ENCODE peak calls at places on chromosomes 6 and 20, in eight cellular contexts. W is PC-9, X is MM.1S, I is Panc1, T is dorsolateral prefrontal cortex, G is cardiac muscle cell, Q is uterus, F is right atrium auricular region. O is an unnamed sample.
A peak's percentile ranks its signal among the peaks of the same experiment; 100 is the strongest.

GRCh38 chr20:37390891-37391525 is 45.1 kb downstream of the SRC start:
- DNase-seq in W (no peak), X (no peak), I (no peak), T (no peak), G (no peak), Q (no peak), F (no peak), O (no peak)

GRCh38 chr6:36544228-36544627 is 3.1 kb downstream of the STK38 start:
- DNase-seq in W (no peak), X (no peak), I (no peak), T (no peak), G (no peak), Q (no peak), F (no peak), O (no peak)

GRCh38 chr20:51725584-51726176 is 42.5 kb downstream of the ATP9A start:
- DNase-seq in W (peak; percentile 97), X (no peak), I (no peak), T (no peak), G (no peak), Q (no peak), F (no peak), O (peak; percentile 36)

GRCh38 chr20:17898548-17898994 is 70.0 kb downstream of the SNX5 start:
- DNase-seq in W (peak; percentile 33), X (peak; percentile 80), I (peak; percentile 53), T (peak; percentile 79), G (peak; percentile 78), Q (peak; percentile 71), F (peak; percentile 89), O (peak; percentile 78)

GRCh38 chr6:72374864-72375263 is 247.0 kb upstream of the KCNQ5 start:
- DNase-seq in W (no peak), X (no peak), I (no peak), T (no peak), G (no peak), Q (no peak), F (no peak), O (no peak)

GRCh38 chr6:82178084-82178758 is 69.3 kb downstream of the IBTK start:
- DNase-seq in W (no peak), X (no peak), I (no peak), T (no peak), G (no peak), Q (no peak), F (no peak), O (no peak)

GRCh38 chr20:7285918-7286556 is 518.6 kb downstream of the BMP2 start:
- DNase-seq in W (peak; percentile 40), X (peak; percentile 78), I (peak; percentile 76), T (peak; percentile 83), G (peak; percentile 92), Q (peak; percentile 61), F (peak; percentile 85), O (peak; percentile 65)

GRCh38 chr6:62982951-62983350 is 228.3 kb upstream of the FKBP1C start:
- DNase-seq in W (no peak), X (no peak), I (no peak), T (no peak), G (no peak), Q (no peak), F (no peak), O (no peak)

GRCh38 chr6:105884426-105884825 is 201.7 kb upstream of the PRDM1 start:
- DNase-seq in W (no peak), X (no peak), I (no peak), T (peak; percentile 34), G (no peak), Q (no peak), F (no peak), O (no peak)

GRCh38 chr6:85449818-85450577 is at the start of gene NT5E:
- DNase-seq in W (peak; percentile 71), X (peak; percentile 86), I (no peak), T (no peak), G (peak; percentile 76), Q (peak; percentile 83), F (peak; percentile 80), O (peak; percentile 69)

GRCh38 chr6:169851641-169852503 is 100.5 kb downstream of the ERMARD start:
- DNase-seq in W (no peak), X (no peak), I (no peak), T (no peak), G (no peak), Q (peak; percentile 10), F (peak; percentile 58), O (peak; percentile 62)

GRCh38 chr20:20255104-20255503 is 112.8 kb upstream of the INSM1 start:
- DNase-seq in W (no peak), X (no peak), I (no peak), T (no peak), G (no peak), Q (no peak), F (no peak), O (no peak)

GRCh38 chr6:36244641-36245280 is 25.1 kb upstream of the PNPLA1 start:
- DNase-seq in W (no peak), X (no peak), I (no peak), T (no peak), G (no peak), Q (no peak), F (no peak), O (no peak)

GRCh38 chr6:127471379-127472255 is 12.4 kb upstream of the KIAA0408 start:
- DNase-seq in W (no peak), X (no peak), I (no peak), T (no peak), G (no peak), Q (no peak), F (no peak), O (no peak)

GRCh38 chr6:35178932-35179832 is 34.6 kb upstream of the SCUBE3 start:
- DNase-seq in W (no peak), X (no peak), I (no peak), T (no peak), G (peak; percentile 34), Q (no peak), F (no peak), O (no peak)
- TF ChIP-seq CTCF in W (no peak), X (no peak), I (no peak), T (no peak), G (no peak), Q (no peak), F (no peak), O (no peak)

GRCh38 chr6:109000289-109000688 is 94.4 kb downstream of the SESN1 start:
- DNase-seq in W (no peak), X (no peak), I (no peak), T (no peak), G (no peak), Q (no peak), F (no peak), O (no peak)

GRCh38 chr6:109001554-109001953 is 93.1 kb downstream of the SESN1 start:
- DNase-seq in W (no peak), X (no peak), I (no peak), T (no peak), G (no peak), Q (no peak), F (no peak), O (no peak)

GRCh38 chr6:108998460-108998859 is 96.2 kb downstream of the SESN1 start:
- DNase-seq in W (no peak), X (no peak), I (no peak), T (no peak), G (no peak), Q (no peak), F (no peak), O (no peak)

GRCh38 chr6:109002100-109002697 is 92.4 kb downstream of the SESN1 start:
- DNase-seq in W (no peak), X (no peak), I (no peak), T (no peak), G (no peak), Q (no peak), F (no peak), O (no peak)

DNA sequence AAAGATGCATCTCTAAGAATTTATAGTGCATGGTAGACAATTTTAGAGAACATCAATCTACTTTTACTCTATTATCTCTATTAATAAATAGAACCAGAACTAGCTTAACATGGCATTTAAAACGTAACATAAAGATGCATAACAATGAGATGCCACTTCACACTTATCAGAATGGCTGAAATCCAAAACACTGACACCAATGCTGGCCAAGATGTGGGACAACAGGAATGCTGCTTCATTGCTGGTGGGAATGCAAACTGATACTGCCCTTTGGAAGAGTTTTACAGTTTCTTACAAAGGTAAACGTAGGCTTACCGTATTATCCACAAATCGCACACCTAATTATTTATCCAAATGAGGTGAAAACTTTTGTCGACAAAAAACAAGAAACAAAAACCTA is 95.2 kb downstream of the SESN1 start:
- DNase-seq in W (no peak), X (no peak), I (no peak), T (no peak), G (no peak), Q (no peak), F (no peak), O (no peak)
- H3K27ac ChIP-seq in W (no peak overlapping the region), X (no peak overlapping the region), I (no peak overlapping the region), T (peak overlapping the region; percentile 11), G (no peak overlapping the region), Q (no peak overlapping the region), F (peak overlapping the region; percentile 97), O (no peak overlapping the region)

DNA sequence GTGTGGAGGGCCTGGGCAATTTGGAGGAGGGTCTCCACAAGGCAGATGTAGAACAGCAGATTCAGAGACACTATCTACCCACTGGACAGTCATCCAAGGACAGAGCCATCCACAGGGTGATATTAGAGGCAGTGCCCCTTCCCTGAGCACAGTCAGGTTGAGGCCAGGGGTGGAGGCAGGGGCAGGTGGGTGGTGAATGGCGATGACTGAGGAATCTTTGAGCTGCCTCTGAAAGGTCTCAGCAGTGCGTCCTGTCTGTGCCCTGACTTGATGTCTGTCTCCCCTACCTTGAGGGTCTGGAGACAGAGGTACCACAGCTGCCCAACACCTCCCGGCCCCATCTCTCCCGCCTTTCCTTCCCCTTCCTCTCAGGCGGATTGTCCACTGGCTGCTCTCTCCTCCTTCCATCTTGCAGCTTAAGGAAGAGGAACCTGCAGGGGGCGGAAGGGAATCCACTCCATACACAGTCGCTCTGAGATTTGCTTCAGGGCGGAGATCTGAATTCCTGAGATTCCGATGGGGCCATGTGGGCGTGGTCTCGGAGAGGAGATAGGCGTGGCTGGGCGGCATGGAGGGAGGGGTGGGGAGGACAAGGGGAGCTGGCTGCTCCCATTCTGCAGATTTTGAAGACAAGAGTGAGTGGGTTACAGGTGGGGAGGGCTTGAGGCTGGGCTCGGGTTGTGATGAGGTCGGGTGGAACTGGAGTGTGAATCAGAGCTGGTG is 1.7 kb downstream of the MUCL3 start:
- DNase-seq in W (peak; percentile 82), X (no peak), I (peak; percentile 39), T (no peak), G (peak; percentile 90), Q (peak; percentile 63), F (peak; percentile 65), O (peak; percentile 90)
- TF ChIP-seq CTCF in W (peak; percentile 80), X (no peak), I (no peak), T (no peak), G (peak; percentile 80), Q (peak; percentile 23), F (peak; percentile 45), O (no peak)

DNA sequence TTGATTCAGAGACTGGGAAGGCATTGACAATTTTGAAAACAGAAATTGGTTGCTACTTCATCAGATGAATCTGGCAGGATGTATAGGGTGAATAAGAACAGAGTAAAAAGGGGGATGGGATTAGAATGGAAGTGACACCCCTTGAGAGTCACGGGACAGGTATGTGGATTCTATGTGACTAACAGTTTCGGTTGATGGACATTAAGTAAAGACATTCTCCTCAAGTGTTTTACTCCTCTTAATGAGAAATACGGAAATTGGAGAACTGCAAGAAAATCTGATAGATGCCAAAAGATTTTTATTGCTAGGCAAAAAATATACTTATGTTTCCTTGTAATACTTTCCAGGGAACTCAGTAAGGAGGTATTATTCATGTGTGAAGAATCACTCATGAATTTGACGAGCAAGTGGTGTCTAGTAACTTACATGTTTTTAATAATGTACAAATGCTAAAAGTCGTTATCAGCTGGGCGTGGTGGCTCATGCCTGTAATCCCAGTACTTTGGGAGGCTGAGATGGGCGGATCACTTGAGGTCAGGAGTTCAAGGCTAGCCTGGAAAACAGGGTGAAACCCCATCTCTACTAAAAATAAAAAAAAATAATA is 135.8 kb downstream of the KIF16B start:
- DNase-seq in W (no peak), X (no peak), I (no peak), T (no peak), G (no peak), Q (no peak), F (no peak), O (peak; percentile 73)
- H3K27ac ChIP-seq in W (no peak overlapping the region), X (no peak overlapping the region), I (no peak overlapping the region), T (no peak overlapping the region), G (no peak overlapping the region), Q (no peak overlapping the region), F (no peak overlapping the region), O (peak overlapping the region; percentile 46)

O was measured in RWPE1.